ENCODE peak calls at places on chromosomes 11 and 22, in ten cellular contexts. W is RWPE1, L is H9, P is fibroblast of lung, N is OCI-LY7, J is MCF 10A, H is mesothelial cell of epicardium, Q is fibroblast of pulmonary artery, I is uterus, D is GM23338. Z is an unnamed sample.
A peak's percentile ranks its signal among the peaks of the same experiment; 100 is the strongest.

GRCh38 chr11:72245232-72245816 is 1.3 kb upstream of the PHOX2A start:
- DNase-seq in W (no peak), L (peak; percentile 26), P (no peak), N (no peak), J (no peak), H (no peak), Q (no peak), I (no peak), D (peak; percentile 32), Z (no peak)

GRCh38 chr11:33622806-33623205 is 77.8 kb downstream of the C11orf91 start:
- DNase-seq in W (no peak), L (no peak), P (no peak), N (peak; percentile 13), J (no peak), H (no peak), Q (no peak), I (no peak), D (no peak), Z (no peak)

GRCh38 chr11:44804449-44805151 is 77.8 kb downstream of the TSPAN18 start:
- DNase-seq in W (no peak), L (no peak), P (peak; percentile 35), N (no peak), J (no peak), H (no peak), Q (no peak), I (peak; percentile 45), D (no peak), Z (no peak)

GRCh38 chr11:82718307-82718706 is 15.4 kb downstream of the FAM181B start:
- DNase-seq in W (peak; percentile 53), L (peak; percentile 50), P (peak; percentile 39), N (peak; percentile 41), J (peak; percentile 58), H (no peak), Q (peak; percentile 60), I (no peak), D (peak; percentile 85), Z (peak; percentile 35)

GRCh38 chr11:96015911-96016565 is 92.1 kb upstream of the MTMR2 start:
- DNase-seq in W (no peak), L (peak; percentile 33), P (no peak), N (peak; percentile 7), J (no peak), H (no peak), Q (no peak), I (no peak), D (peak; percentile 47), Z (peak; percentile 29)

GRCh38 chr22:49764151-49764581 is 63.5 kb downstream of the BRD1 start:
- DNase-seq in W (no peak), L (peak; percentile 45), P (no peak), N (no peak), J (no peak), H (no peak), Q (no peak), I (no peak), D (no peak), Z (no peak)

GRCh38 chr22:20641919-20642579 is 131.9 kb upstream of the SERPIND1 start:
- DNase-seq in W (no peak), L (no peak), P (no peak), N (no peak), J (no peak), H (no peak), Q (no peak), I (no peak), D (no peak), Z (no peak)

GRCh38 chr11:70523384-70524095 is 125.2 kb downstream of the CTTN start:
- DNase-seq in W (no peak), L (peak; percentile 34), P (no peak), N (no peak), J (no peak), H (no peak), Q (no peak), I (no peak), D (no peak), Z (no peak)

GRCh38 chr11:68959465-68960298 is 21.1 kb downstream of the MRGPRD start:
- DNase-seq in W (no peak), L (no peak), P (no peak), N (no peak), J (no peak), H (no peak), Q (no peak), I (no peak), D (no peak), Z (no peak)

GRCh38 chr22:17597217-17597616 is 31.3 kb downstream of the ATP6V1E1 start:
- DNase-seq in W (no peak), L (no peak), P (peak; percentile 22), N (no peak), J (no peak), H (no peak), Q (no peak), I (no peak), D (no peak), Z (no peak)

GRCh38 chr11:1939006-1939626 is 8.0 kb upstream of the MRPL23 start:
- DNase-seq in W (no peak), L (no peak), P (no peak), N (no peak), J (no peak), H (peak; percentile 43), Q (no peak), I (no peak), D (no peak), Z (peak; percentile 49)

GRCh38 chr11:28245131-28245530 is 136.9 kb downstream of the METTL15 start:
- DNase-seq in W (no peak), L (no peak), P (peak; percentile 90), N (no peak), J (no peak), H (no peak), Q (no peak), I (no peak), D (no peak), Z (no peak)

GRCh38 chr22:39940757-39941305 is 19.4 kb upstream of the TMA7B start:
- DNase-seq in W (no peak), L (no peak), P (no peak), N (peak; percentile 39), J (no peak), H (no peak), Q (no peak), I (no peak), D (peak; percentile 53), Z (no peak)

GRCh38 chr22:50260801-50261614 is 475 bp downstream of the MAPK12 start:
- DNase-seq in W (no peak), L (no peak), P (peak; percentile 74), N (peak; percentile 68), J (peak; percentile 57), H (peak; percentile 71), Q (peak; percentile 71), I (no peak), D (peak; percentile 59), Z (peak; percentile 83)

GRCh38 chr11:35393093-35393492 is 26.3 kb downstream of the SLC1A2 start:
- DNase-seq in W (no peak), L (no peak), P (peak; percentile 6), N (no peak), J (no peak), H (no peak), Q (no peak), I (no peak), D (no peak), Z (peak; percentile 81)

GRCh38 chr11:13462311-13462927 is 603 bp downstream of the BTBD10 start:
- DNase-seq in W (peak; percentile 72), L (peak; percentile 84), P (peak; percentile 61), N (peak; percentile 59), J (peak; percentile 56), H (peak; percentile 68), Q (peak; percentile 28), I (peak; percentile 54), D (peak; percentile 86), Z (peak; percentile 25)
- TF ChIP-seq CTCF in W (no peak), L (peak; percentile 15), P (no peak), N (peak; percentile 29), J (no peak), H (no peak), Q (no peak), I (no peak), D (no peak), Z (no peak)

DNA sequence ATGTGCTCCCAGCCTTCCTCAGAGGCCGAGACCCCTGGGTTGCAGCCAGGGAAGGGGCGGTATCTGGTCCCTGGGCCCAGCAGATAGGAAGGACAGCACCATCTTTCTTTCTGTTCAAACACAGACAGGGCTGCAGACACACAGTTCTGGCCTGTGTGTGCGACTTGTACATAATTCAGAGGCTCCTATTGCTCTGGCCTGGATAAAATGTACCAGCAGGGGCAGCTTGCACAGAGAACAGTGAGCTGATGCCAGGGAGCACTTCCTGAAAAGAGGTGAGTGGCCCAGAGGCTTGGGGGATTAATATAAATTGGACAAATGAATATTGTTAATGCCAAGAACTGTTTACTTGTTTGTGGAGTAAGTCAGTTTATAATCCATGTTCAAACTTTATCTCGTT is 16.5 kb downstream of the GDPD5 start:
- DNase-seq in W (no peak), L (no peak), P (no peak), N (peak; percentile 42), J (no peak), H (no peak), Q (no peak), I (no peak), D (no peak), Z (no peak)
- TF ChIP-seq CTCF in W (no peak), L (no peak), P (peak; percentile 6), N (peak; percentile 42), J (no peak), H (no peak), Q (no peak), I (no peak), D (no peak), Z (no peak)

DNA sequence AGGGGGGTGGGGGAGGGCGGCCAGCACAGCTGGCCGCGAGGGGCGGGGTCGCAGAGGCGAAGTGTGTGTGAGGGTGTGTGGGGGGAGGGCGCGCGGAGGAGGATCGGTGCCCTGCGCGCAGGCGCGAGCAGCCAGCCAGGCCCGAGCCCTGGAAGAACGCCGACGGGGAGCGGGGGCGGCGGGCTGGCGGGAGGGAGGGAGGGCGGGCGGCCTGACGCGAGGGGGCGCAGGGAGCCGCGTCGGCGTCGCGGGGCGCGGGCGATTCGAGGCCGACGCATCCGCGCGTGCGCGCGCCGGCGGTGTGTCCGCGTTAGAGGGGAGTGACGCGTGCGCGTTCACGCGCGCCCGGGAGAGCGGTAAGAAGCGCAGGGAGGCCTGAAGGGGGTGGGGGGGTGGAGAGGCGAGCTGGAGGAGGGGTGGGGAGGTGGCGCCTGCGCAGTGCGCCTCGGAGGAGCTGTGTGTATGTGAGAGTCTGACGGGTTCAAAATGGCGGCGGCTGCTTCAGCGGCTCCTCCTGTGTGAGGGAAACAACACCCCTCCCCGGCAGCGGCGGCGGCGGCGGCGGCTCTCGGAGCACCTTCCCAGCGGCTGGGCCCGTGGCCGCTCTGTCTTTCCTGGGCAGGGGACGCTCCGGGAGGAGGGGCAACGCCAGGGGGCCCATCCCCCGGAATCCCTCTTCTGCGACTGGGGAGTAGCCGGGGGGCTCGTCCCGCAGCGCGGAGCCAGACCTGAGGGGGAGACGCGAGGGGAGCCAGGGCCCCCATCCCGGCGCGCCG is at the start of gene KDM2A:
- DNase-seq in W (peak; percentile 100), L (peak; percentile 99), P (peak; percentile 98), N (peak; percentile 99), J (peak; percentile 97), H (peak; percentile 96), Q (peak; percentile 99), I (peak; percentile 99), D (peak; percentile 97), Z (peak; percentile 99)
- TF ChIP-seq CTCF in W (no peak), L (peak; percentile 46), P (no peak), N (no peak), J (peak; percentile 8), H (no peak), Q (no peak), I (peak; percentile 29), D (peak; percentile 43), Z (no peak)

DNA sequence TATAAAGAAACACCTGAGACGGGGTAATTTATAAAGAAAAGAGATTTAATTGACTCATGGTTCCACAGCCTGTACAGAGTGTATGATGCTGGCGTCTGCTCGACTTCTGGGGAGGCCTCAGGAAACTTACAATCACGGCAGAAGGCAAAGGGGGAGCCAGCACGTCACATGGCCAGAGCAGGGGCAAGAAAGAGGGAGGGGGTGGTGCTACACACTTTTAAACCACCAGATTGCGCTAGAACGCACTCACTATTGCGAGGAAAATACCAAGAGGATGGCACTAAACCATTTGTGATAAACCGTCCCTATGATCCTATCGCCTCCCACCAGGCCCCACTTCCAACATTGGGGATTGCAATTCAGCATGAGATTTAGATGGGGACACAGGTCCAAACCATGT is 79.7 kb upstream of the CARD18 start:
- DNase-seq in W (no peak), L (peak; percentile 26), P (no peak), N (no peak), J (no peak), H (no peak), Q (no peak), I (no peak), D (peak; percentile 51), Z (no peak)
- TF ChIP-seq CTCF in W (no peak), L (peak; percentile 43), P (no peak), N (peak; percentile 21), J (no peak), H (no peak), Q (no peak), I (no peak), D (peak; percentile 57), Z (no peak)

Z was measured in foreskin fibroblast.